ENCODE peak calls at places on chromosomes 2 and 18, in four cellular contexts. P is upper lobe of left lung, U is K562, Z is GM12878. W is an unnamed sample. For H3K27me3, the result is how much of the 10 kb centered on the place peaks cover.

GRCh38 chr2:98692090-98692991 is 38.6 kb downstream of the MGAT4A start:
- ATAC-seq in P (no peak), U (no peak), Z (peak), W (no peak)

GRCh38 chr18:58838165-58838860 is 26.4 kb upstream of the ZNF532 start:
- ATAC-seq in P (no peak), Z (no peak), U (no peak), W (no peak)

GRCh38 chr2:118614856-118615255 is 232.6 kb downstream of the EN1 start:
- ATAC-seq in U (no peak), Z (no peak), P (no peak), W (no peak)

GRCh38 chr2:145674705-145675104 is 1154.8 kb upstream of the ZEB2 start:
- ATAC-seq in U (no peak), Z (no peak), P (no peak), W (no peak)

GRCh38 chr2:237125967-237126366 is 40.3 kb downstream of the COPS8 start:
- ATAC-seq in P (no peak), Z (no peak), U (no peak), W (no peak)

GRCh38 chr2:85998071-85998991 is 107.4 kb downstream of the POLR1A start:
- ATAC-seq in U (no peak), P (peak), Z (no peak), W (peak)

GRCh38 chr2:160533482-160533881 is 39.9 kb upstream of the RBMS1 start:
- ATAC-seq in U (no peak), P (no peak), Z (no peak), W (no peak)

GRCh38 chr2:162085090-162085891 is 11.3 kb upstream of the DPP4 start:
- ATAC-seq in Z (no peak), P (no peak), U (no peak), W (no peak)

GRCh38 chr2:171960570-171960969 is 38.3 kb downstream of the HAT1 start:
- ATAC-seq in U (no peak), Z (no peak), P (no peak), W (no peak)

DNA sequence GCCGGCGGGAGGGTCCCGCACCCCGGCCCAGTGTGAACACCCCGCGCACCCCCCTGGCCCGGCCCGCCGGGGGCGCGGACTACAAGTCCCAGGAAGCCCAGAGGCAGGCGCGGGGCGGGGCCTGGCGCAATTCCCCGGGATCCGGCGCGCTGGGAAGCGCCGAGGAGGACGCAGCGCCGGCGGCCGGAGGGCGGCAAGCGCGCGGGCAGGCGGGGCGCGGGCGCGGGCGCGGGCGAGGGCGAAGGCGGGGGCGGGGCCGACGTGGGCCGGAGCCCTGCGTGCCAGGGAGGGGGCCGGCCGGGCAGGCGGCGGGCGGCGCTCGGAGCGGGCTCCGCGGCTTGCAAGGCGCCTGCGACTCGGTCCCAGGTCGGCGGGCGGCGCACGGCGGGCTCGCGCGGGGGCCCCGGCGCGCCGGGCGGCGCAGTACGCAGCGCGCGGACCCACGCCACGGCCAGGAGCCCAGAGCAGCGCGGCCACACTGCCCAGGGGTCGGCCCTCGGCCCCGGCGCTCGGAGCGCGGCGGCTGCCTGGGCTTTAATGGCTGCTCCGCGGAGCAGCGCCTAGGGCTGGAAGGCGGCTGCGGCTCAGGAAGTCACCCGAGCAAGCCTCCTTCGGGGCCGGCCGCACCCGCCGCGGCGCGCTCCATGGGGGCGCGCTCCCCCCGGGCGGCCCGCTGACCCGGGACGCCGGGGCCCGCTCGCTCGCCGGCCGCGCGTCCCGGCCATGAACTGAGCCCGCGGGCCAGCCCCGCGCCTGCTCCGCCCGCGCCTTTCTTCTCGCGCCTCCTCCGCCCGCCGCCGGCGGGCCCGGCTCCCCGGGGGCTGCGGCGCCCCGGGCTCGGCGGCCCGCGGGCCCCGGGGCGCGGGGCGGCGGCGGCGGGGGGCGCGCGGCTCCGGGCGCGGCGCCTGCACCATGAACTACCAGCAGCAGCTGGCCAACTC is at the start of gene AGAP1:
- ATAC-seq in Z (no peak), P (peak), U (peak), W (peak)
- TF ChIP-seq POLR2AphosphoS5 in Z (no peak), P (no peak), U (no peak), W (peak)

GRCh38 chr2:70934981-70935380 is 719 bp upstream of the ATP6V1B1 start:
- ATAC-seq in Z (no peak), U (no peak), P (no peak), W (no peak)

GRCh38 chr2:70931376-70932000 is 4.2 kb upstream of the ATP6V1B1 start:
- ATAC-seq in P (no peak), U (no peak), Z (no peak), W (no peak)

GRCh38 chr2:70935468-70936164 is at the start of gene ATP6V1B1:
- ATAC-seq in P (peak), Z (no peak), U (no peak), W (no peak)

GRCh38 chr2:70930371-70931329 is 5.0 kb upstream of the ATP6V1B1 start:
- ATAC-seq in P (no peak), Z (no peak), U (no peak), W (no peak)

GRCh38 chr2:70932631-70933230 is 3.0 kb upstream of the ATP6V1B1 start:
- ATAC-seq in U (no peak), Z (no peak), P (no peak), W (no peak)
- TF ChIP-seq POLR2A in U (no peak), Z (no peak), P (no peak), W (no peak)

DNA sequence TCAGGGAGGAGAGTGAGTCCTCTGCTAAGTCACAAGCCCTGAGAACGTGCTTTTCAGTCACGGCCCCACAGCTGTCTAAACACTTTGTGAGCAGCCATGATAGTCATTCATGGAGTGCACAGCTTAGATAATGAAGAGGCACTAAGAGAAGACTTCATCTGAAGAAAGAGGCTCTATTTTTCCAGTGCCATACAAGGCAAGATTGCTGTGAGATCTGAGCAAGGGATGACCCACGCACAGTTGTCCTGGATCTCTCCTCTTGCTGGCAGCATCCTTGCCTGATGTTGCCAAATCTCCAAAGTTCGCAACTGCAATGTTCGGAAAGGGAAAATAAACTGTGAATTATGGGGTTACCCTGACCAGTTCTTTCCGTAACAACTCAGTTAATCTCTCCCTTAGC is 418.7 kb downstream of the MEIS1 start:
- ATAC-seq in P (no peak), U (no peak), Z (no peak), W (peak)
- H3K27me3 ChIP-seq in P (under half), U (under half), Z (under half), W (under half)

GRCh38 chr2:10452334-10452733 is 4.2 kb upstream of the ODC1 start:
- ATAC-seq in Z (no peak), U (no peak), P (peak), W (no peak)
- TF ChIP-seq POLR2AphosphoS5 in Z (no peak), U (no peak), P (no peak), W (peak)

DNA sequence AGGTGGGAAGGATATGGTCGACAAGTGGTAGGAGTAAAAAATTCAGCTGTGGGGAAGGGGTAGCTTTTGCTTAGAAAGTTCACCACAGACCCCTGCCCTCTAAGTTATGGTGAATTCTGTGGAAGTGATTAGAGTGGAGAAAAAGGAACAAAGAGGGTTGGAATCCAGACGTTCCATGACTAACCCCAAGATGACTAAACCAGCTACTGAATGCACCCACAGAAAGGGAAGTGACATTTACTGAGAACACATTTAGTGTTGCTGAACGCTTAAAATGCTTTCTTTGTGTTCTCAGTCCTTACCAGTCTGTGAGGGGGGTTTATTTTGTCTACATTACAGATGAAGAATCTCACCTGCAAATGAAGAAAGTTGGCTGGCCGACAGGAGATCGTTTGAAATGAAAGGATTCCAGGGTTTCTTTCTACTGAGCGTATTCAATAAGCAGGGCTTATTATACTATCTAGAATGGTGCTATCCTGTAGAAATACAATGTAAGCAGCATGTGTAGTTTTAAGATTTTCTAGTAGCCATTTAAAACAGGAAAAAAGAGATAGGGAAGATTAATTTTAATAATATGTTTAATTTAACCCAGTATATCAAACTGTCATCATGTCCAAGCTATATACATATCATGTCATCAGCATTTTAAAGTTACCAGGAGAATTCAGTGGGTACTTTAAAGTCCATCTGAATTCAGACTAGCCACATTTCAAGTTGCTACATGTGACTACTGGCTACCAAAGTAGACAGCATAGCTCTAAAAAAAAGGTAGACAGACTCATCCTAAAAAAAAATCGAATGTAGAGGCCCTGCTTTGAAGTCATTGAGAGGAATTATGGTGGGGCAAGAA is 60.1 kb downstream of the LIMS1 start:
- ATAC-seq in P (peak), U (peak), Z (peak), W (peak)
- TF ChIP-seq POLR2A in P (peak), U (no peak), Z (no peak), W (no peak)

GRCh38 chr2:151556121-151556520 is 146.4 kb downstream of the RIF1 start:
- ATAC-seq in Z (no peak), P (no peak), U (no peak), W (no peak)
- H3K27me3 ChIP-seq in Z (under half), P (under half), U (under half), W (under half)

DNA sequence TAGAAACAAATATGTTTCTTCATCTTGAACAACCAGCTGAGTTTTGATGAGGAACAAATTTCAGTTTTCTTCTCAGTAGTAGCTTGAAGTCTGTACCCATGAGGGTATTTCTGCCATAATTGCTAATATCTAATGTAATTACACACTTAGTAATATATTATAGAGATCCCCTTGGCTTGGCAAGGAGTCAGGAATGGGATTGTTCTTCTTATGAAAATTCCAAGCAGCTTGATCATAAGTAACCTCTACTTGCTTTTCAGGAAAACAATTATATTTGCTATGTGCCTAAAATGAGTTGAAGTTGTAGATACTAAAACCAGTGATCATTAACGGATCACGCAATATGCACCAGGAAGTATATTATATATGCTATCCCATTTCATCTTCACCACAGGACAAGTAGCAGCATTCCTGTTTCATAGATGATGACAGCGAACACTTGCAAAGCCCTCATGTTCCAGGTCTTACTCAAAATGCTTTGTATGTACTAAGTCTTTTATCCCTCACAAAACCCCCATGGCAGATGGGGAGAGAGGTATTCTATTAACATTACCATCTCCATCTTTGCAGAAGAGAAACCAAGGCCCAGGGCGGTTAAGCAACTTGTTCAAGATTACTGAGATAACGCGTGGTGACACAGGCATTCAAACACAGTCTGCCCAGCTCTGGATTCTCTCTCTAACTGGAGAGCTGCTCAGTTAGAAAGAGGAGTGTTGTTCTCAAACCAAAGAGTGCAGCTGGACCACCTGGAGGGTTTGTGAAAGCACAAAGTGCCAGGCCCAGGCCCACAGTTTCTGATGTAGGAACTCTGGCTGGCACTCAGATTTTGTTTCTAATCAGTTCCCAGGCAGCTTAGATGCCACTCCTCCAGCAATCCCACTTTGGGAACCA is 21.8 kb upstream of the RGPD4 start:
- ATAC-seq in U (no peak), Z (no peak), P (no peak), W (no peak)
- TF ChIP-seq POLR2AphosphoS5 in U (no peak), Z (no peak), P (no peak), W (no peak)

W was measured in gastroesophageal sphincter.